ENCODE peak calls at places on chromosomes 4 and X, in six cellular contexts. H is ovary; O is colonic mucosa; X is astrocyte of the hippocampus; C is pons; R is activated CD4-positive, alpha-beta T cell treated with anti-CD3 and anti-CD28 coated beads, Interleukin-2, amount 50 U/mL, for 4 hours. M is an unnamed sample.

GRCh38 chr4:155208258-155209054 is at the start of gene NPY2R:
- DNase-seq in H (no peak), O (no peak), X (peak), C (no peak), R (no peak), M (no peak)

GRCh38 chr4:19402666-19403065 is 849.0 kb upstream of the SLIT2 start:
- DNase-seq in H (no peak), O (no peak), X (peak), C (no peak), R (no peak), M (no peak)

GRCh38 chr4:3462790-3463415 is at the start of gene DOK7:
- DNase-seq in H (no peak), O (peak), X (no peak), C (no peak), R (no peak), M (no peak)

GRCh38 chr4:13917010-13917409 is 289.5 kb upstream of the BOD1L1 start:
- DNase-seq in H (no peak), O (no peak), X (peak), C (no peak), R (no peak), M (no peak)

GRCh38 chr4:81173213-81173612 is 41.8 kb downstream of the PRKG2 start:
- DNase-seq in H (no peak), O (no peak), X (no peak), C (no peak), R (no peak), M (no peak)

GRCh38 chrX:134171661-134172587 is 65.1 kb upstream of the CCDC160 start:
- DNase-seq in H (peak), O (no peak), X (peak), C (peak), R (peak), M (peak)

GRCh38 chr4:21531048-21531447 is 417.5 kb downstream of the KCNIP4 start:
- DNase-seq in H (no peak), O (no peak), X (no peak), C (no peak), R (no peak), M (no peak)

GRCh38 chr4:138736362-138736761 is 279.2 kb upstream of the NOCT start:
- DNase-seq in H (no peak), O (no peak), X (peak), C (no peak), R (no peak), M (no peak)

GRCh38 chr4:152970102-152970820 is 34.1 kb downstream of the FHDC1 start:
- DNase-seq in H (no peak), O (no peak), X (peak), C (no peak), R (no peak), M (no peak)

GRCh38 chr4:36737691-36738090 is 456.3 kb downstream of the DTHD1 start:
- DNase-seq in H (no peak), O (no peak), X (no peak), C (no peak), R (no peak), M (no peak)

GRCh38 chr4:15656038-15656470 is 897 bp upstream of the FBXL5 start:
- DNase-seq in H (no peak), O (no peak), X (peak), C (peak), R (no peak), M (no peak)

GRCh38 chr4:4914059-4914820 is 54.8 kb downstream of the MSX1 start:
- DNase-seq in H (no peak), O (no peak), X (no peak), C (no peak), R (no peak), M (no peak)

GRCh38 chrX:790780-791360 is 160.3 kb downstream of the SHOX start:
- DNase-seq in H (no peak), O (no peak), X (no peak), C (no peak), R (no peak), M (no peak)

GRCh38 chrX:32448320-32448719 is 763.0 kb downstream of the DMD start:
- DNase-seq in H (no peak), O (no peak), X (no peak), C (peak), R (no peak), M (no peak)

GRCh38 chrX:96761566-96761965 is 76.9 kb downstream of the DIAPH2 start:
- DNase-seq in H (no peak), O (no peak), X (no peak), C (peak), R (no peak), M (no peak)